ENCODE peak calls at places on chromosomes 11 and 22, in four cellular contexts. U, Q, H and N are unnamed samples.

GRCh38 chr22:24424001-24424900 is 3.1 kb upstream of the ADORA2A start:
- DNase-seq in U (no peak), Q (peak), H (no peak), N (peak)

GRCh38 chr22:30940655-30941362 is 27.8 kb downstream of the MORC2 start:
- DNase-seq in U (no peak), Q (no peak), H (no peak), N (peak)

GRCh38 chr11:106389096-106389495 is 311.6 kb downstream of the AASDHPPT start:
- DNase-seq in U (peak), Q (no peak), H (no peak), N (no peak)

GRCh38 chr11:41461057-41461681 is 1.7 kb upstream of the LRRC4C start:
- DNase-seq in U (no peak), Q (peak), H (no peak), N (no peak)

GRCh38 chr11:67437082-67437821 is at the start of gene PTPRCAP:
- DNase-seq in U (no peak), Q (no peak), H (peak), N (peak)

GRCh38 chr11:115126515-115127208 is 377.6 kb downstream of the CADM1 start:
- DNase-seq in U (no peak), Q (no peak), H (peak), N (no peak)

GRCh38 chr11:67345949-67346819 is 7.2 kb downstream of the POLD4 start:
- DNase-seq in U (peak), Q (peak), H (no peak), N (peak)

GRCh38 chr22:46592390-46592872 is 27.8 kb upstream of the GRAMD4 start:
- DNase-seq in U (peak), Q (peak), H (peak), N (peak)

GRCh38 chr11:46944356-46944755 is 7.8 kb downstream of the CSTPP1 start:
- DNase-seq in U (no peak), Q (no peak), H (no peak), N (no peak)

GRCh38 chr22:46011627-46012181 is 34.7 kb upstream of the WNT7B start:
- DNase-seq in U (no peak), Q (no peak), H (no peak), N (no peak)

GRCh38 chr11:118789501-118790356 is 1.2 kb downstream of the DDX6 start:
- DNase-seq in U (peak), Q (peak), H (peak), N (no peak)

GRCh38 chr22:48644108-48644507 is 1183.6 kb downstream of the BRD1 start:
- DNase-seq in U (no peak), Q (no peak), H (no peak), N (peak)

GRCh38 chr22:29306175-29306829 is at the start of gene GAS2L1:
- DNase-seq in U (peak), Q (peak), H (peak), N (peak)

GRCh38 chr22:38868286-38868721 is 3.7 kb downstream of the CBX6 start:
- DNase-seq in U (no peak), Q (no peak), H (no peak), N (no peak)

GRCh38 chr22:50034126-50035081 is 21.8 kb upstream of the IL17REL start:
- DNase-seq in U (no peak), Q (no peak), H (no peak), N (no peak)

GRCh38 chr22:25334091-25334490 is 114.7 kb downstream of the CRYBB2 start:
- DNase-seq in U (peak), Q (peak), H (peak), N (peak)

GRCh38 chr22:46853191-46853590 is 90.7 kb downstream of the TBC1D22A start:
- DNase-seq in U (no peak), Q (no peak), H (no peak), N (no peak)

GRCh38 chr11:122671270-122671906 is 15.9 kb downstream of the UBASH3B start:
- DNase-seq in U (peak), Q (no peak), H (no peak), N (no peak)
- TF ChIP-seq CTCF in U (no peak), Q (no peak), H (no peak), N (no peak)

GRCh38 chr22:22684605-22685561 is 40.5 kb downstream of the GGTLC2 start:
- DNase-seq in U (peak), Q (peak), H (peak), N (peak)
- TF ChIP-seq CTCF in U (peak), Q (peak), H (peak), N (peak)

DNA sequence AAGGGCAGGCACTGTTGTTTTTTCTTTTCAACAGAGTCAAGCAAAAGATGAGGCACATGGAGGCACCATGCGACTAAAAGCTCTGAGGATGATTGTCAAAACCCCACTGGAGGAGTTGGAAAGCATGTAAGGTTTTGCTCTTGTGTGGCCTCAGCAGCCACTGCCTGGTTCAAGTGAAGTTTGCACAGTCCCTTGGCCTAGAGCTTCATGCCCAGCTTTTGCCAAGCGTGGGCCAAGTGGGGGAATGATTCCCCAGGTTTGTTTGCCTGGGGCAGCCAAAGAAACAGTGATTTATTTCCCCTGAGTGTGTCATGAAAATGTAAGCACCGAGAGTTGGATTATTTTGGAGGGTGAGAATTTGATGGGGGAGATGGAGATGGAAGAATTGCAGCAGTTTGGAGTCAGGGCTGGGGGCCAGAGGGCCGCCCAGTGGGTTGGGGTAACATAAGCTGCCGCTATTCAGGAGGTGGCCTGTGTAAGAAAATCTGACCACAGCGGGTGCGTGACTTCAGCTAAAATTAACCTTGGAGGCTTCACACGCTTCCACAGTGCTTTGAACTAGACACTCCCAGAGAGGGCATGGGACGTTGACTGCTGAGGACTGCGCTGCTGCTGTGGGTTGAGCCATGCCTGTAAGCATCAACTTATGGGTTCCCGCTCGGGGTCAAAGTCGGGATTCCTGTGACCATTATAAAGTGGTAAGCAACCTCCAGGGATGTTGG is 100.7 kb downstream of the NAV2 start:
- DNase-seq in U (no peak), Q (no peak), H (no peak), N (no peak)
- TF ChIP-seq CTCF in U (no peak), Q (no peak), H (no peak), N (no peak)

DNA sequence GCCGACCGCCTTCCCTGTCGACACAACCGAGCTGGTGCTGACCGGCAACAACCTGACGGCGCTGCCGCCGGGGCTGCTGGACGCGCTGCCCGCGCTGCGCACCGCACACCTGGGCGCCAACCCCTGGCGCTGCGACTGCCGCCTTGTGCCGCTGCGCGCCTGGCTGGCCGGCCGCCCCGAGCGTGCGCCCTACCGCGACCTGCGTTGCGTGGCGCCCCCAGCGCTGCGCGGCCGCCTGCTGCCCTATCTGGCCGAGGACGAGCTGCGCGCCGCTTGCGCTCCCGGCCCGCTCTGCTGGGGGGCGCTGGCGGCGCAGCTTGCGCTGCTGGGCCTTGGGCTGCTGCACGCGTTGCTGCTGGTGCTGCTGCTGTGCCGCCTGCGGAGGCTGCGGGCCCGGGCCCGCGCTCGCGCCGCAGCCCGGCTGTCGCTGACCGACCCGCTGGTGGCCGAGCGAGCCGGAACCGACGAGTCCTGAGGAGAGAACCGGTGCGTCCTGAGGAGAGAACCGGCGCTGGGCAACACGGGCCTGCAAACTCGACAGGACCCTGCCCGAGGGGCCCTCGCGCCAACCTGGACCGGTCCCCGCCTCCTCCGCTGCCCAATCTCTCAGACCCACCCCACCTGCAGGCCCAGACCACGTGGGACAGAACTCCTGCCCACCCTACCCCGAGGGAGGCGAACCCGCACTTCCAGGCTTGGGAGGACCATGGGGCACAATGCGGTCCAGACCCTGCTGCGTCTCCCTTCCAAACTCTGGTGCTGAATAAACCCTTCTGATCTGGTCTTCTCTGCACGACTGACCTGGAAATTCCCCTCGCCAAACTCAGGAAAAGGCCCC is 870 bp downstream of the GP1BB start:
- DNase-seq in U (no peak), Q (peak), H (peak), N (peak)
- TF ChIP-seq CTCF in U (no peak), Q (peak), H (no peak), N (peak)

GRCh38 chr11:66330931-66331330 is 5.3 kb downstream of the RIN1 start:
- DNase-seq in U (no peak), Q (no peak), H (no peak), N (no peak)
- TF ChIP-seq CTCF in U (no peak), Q (no peak), H (no peak), N (no peak)

DNA sequence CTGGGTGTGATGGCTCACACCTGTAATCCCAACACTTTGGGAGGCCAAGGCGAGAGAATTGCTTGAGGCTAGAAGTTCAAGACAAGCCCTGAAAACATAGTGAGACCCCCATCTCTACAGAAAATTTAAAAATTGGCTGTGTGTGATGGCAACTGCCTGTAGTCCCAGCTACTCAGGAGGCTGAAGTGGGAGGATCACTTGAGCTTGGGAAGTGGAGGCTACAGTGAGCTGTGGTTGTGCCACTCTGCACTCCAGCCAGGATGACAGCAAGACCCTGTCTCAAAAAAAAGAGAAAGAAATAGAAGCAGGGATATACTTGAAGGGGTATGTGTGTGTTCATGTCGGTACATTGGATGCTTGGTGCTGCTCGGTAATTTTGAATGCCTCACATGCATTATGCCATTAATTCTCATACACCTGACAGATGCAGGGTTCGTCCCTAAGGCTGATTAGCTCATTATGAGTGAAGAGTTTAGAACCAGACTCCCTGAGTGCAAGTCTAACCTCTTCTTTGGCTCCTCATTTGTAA is 14.0 kb downstream of the CRKL start:
- DNase-seq in U (no peak), Q (no peak), H (no peak), N (no peak)
- TF ChIP-seq CTCF in U (no peak), Q (no peak), H (no peak), N (no peak)

DNA sequence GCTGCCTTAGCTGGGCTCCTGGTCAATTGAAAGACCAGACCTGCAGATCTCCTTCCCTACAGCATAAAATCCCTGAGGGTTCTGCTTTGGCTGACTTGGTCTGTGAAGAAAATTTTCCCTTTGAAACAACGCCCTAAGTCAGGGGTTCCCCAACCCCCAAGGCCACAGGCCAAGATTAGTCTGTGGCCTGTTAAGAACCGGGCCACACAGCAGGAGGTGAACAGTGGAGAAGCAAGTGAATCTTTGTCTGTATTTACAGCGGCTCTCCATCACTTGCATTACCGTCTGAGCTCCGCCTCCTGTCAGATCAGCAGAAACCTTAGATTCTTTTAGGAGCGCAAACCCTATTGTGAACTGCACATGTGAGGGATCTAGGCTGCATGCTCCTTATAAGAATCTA is 38.2 kb downstream of the CCDC83 start:
- DNase-seq in U (no peak), Q (peak), H (no peak), N (no peak)
- TF ChIP-seq CTCF in U (no peak), Q (no peak), H (no peak), N (no peak)

GRCh38 chr11:8328231-8328794 is 64.6 kb upstream of the LMO1 start:
- DNase-seq in U (no peak), Q (no peak), H (no peak), N (no peak)

GRCh38 chr11:8327761-8328192 is 64.1 kb upstream of the LMO1 start:
- DNase-seq in U (no peak), Q (no peak), H (peak), N (peak)

GRCh38 chr11:8329336-8329735 is 65.7 kb upstream of the LMO1 start:
- DNase-seq in U (no peak), Q (no peak), H (no peak), N (no peak)

GRCh38 chr11:8329961-8330361 is 66.3 kb upstream of the LMO1 start:
- DNase-seq in U (no peak), Q (peak), H (no peak), N (no peak)

GRCh38 chr11:8328848-8329330 is 65.2 kb upstream of the LMO1 start:
- DNase-seq in U (peak), Q (peak), H (peak), N (peak)
- TF ChIP-seq CTCF in U (peak), Q (peak), H (peak), N (peak)